ENCODE peak calls at places on chromosomes 1 and 21, in nine cellular contexts. E is GM12865, Z is fibroblast of lung, J is dorsolateral prefrontal cortex, H is AG09319, X is endodermal cell, C is HFF-Myc, B is suprapubic skin, A is Peyer's patch. U is an unnamed sample.

GRCh38 chr1:232534552-232535517 is 95.1 kb downstream of the SIPA1L2 start:
- DNase-seq in Z (no peak), B (no peak), X (no peak), C (no peak), E (no peak), A (no peak), J (no peak), H (no peak), U (no peak)

GRCh38 chr1:228046421-228047182 is 35.9 kb upstream of the ARF1 start:
- DNase-seq in C (no peak), X (no peak), Z (no peak), H (no peak), E (no peak), A (no peak), B (no peak), J (no peak), U (peak)

GRCh38 chr1:64920936-64921589 is 45.3 kb downstream of the JAK1 start:
- DNase-seq in H (no peak), Z (peak), E (no peak), X (no peak), C (no peak), B (no peak), A (no peak), J (no peak), U (no peak)

GRCh38 chr1:92973203-92973907 is 12.1 kb upstream of the DIPK1A start:
- DNase-seq in B (no peak), C (no peak), Z (no peak), H (no peak), J (no peak), X (no peak), E (peak), A (no peak), U (no peak)

GRCh38 chr21:26909972-26910371 is 56.9 kb downstream of the ADAMTS5 start:
- DNase-seq in A (no peak), B (no peak), Z (no peak), E (no peak), J (no peak), X (peak), C (no peak), H (no peak), U (no peak)

GRCh38 chr21:19322360-19322759 is 918.8 kb upstream of the TMPRSS15 start:
- DNase-seq in Z (no peak), A (no peak), J (no peak), C (no peak), H (no peak), E (no peak), B (no peak), X (no peak), U (no peak)

GRCh38 chr1:80375662-80376061 is 1369.1 kb upstream of the ADGRL4 start:
- DNase-seq in E (no peak), X (no peak), Z (peak), J (no peak), A (no peak), B (no peak), C (no peak), H (peak), U (no peak)

GRCh38 chr1:169072945-169073725 is 33.4 kb upstream of the ATP1B1 start:
- DNase-seq in J (no peak), Z (no peak), C (no peak), A (no peak), X (no peak), E (no peak), B (no peak), H (no peak), U (no peak)

GRCh38 chr1:16630661-16631247 is 17.4 kb upstream of the NBPF1 start:
- DNase-seq in X (peak), J (no peak), Z (no peak), B (peak), A (peak), E (no peak), C (no peak), H (no peak), U (peak)

GRCh38 chr1:208043690-208044089 is 132.8 kb upstream of the CD34 start:
- DNase-seq in B (no peak), X (no peak), J (peak), H (no peak), C (no peak), E (no peak), Z (no peak), A (no peak), U (no peak)

GRCh38 chr1:198253668-198254067 is 96.9 kb downstream of the NEK7 start:
- DNase-seq in X (no peak), E (peak), B (no peak), Z (peak), C (no peak), J (no peak), A (no peak), H (no peak), U (no peak)

GRCh38 chr1:185244015-185244747 is 72.9 kb downstream of the IVNS1ABP start:
- DNase-seq in J (no peak), C (peak), H (no peak), E (no peak), X (no peak), B (no peak), Z (peak), A (no peak), U (no peak)

GRCh38 chr1:99659755-99660210 is 13.9 kb downstream of the PALMD start:
- DNase-seq in A (no peak), C (no peak), Z (peak), J (no peak), X (no peak), E (no peak), B (no peak), H (peak), U (no peak)

GRCh38 chr1:91526496-91526895 is 25.8 kb downstream of the CDC7 start:
- DNase-seq in A (no peak), Z (peak), B (no peak), X (no peak), C (peak), H (peak), J (no peak), E (no peak), U (no peak)

GRCh38 chr1:57133686-57134085 is 167.9 kb upstream of the C8B start:
- DNase-seq in E (no peak), C (no peak), J (no peak), A (no peak), X (no peak), Z (peak), B (no peak), H (no peak), U (no peak)

GRCh38 chr1:231523816-231524215 is 4.7 kb upstream of the TSNAX start:
- DNase-seq in Z (no peak), A (no peak), E (no peak), B (no peak), J (no peak), C (no peak), H (no peak), X (no peak), U (no peak)

GRCh38 chr1:32447469-32448185 is 17.2 kb upstream of the ZBTB8B start:
- DNase-seq in C (no peak), B (no peak), A (no peak), H (no peak), J (no peak), X (peak), E (no peak), Z (peak), U (no peak)

GRCh38 chr1:109312978-109313775 is 6.4 kb upstream of the MYBPHL start:
- DNase-seq in C (no peak), Z (no peak), B (peak), E (no peak), X (peak), H (no peak), A (no peak), J (peak), U (no peak)

GRCh38 chr21:32940079-32941014 is 85.4 kb upstream of the OLIG2 start:
- DNase-seq in H (peak), A (peak), J (peak), C (no peak), Z (peak), X (peak), E (peak), B (peak), U (no peak)

GRCh38 chr1:212635141-212635601 is 26.6 kb downstream of the ATF3 start:
- DNase-seq in J (no peak), C (no peak), A (no peak), H (no peak), B (peak), E (peak), X (no peak), Z (peak), U (no peak)

GRCh38 chr1:209323743-209324142 is 259.8 kb upstream of the CAMK1G start:
- DNase-seq in C (no peak), A (no peak), Z (no peak), B (no peak), E (no peak), H (no peak), J (no peak), X (no peak), U (no peak)

GRCh38 chr1:154772611-154773515 is 97.2 kb downstream of the KCNN3 start:
- DNase-seq in C (no peak), J (no peak), Z (no peak), B (peak), E (no peak), X (peak), A (no peak), H (no peak), U (no peak)

GRCh38 chr1:230572121-230573083 is 69.9 kb upstream of the COG2 start:
- DNase-seq in J (no peak), X (peak), B (no peak), Z (no peak), H (no peak), C (no peak), A (no peak), E (no peak), U (no peak)

GRCh38 chr1:80656011-80656627 is 1144.6 kb upstream of the ADGRL2 start:
- DNase-seq in H (no peak), B (no peak), A (no peak), Z (peak), J (no peak), C (no peak), E (peak), X (peak), U (no peak)

GRCh38 chr1:51642739-51643142 is 25.8 kb downstream of the OSBPL9 start:
- DNase-seq in X (no peak), Z (peak), A (no peak), H (peak), C (peak), B (no peak), J (no peak), E (no peak), U (no peak)

GRCh38 chr21:27359141-27359540 is 392.3 kb upstream of the ADAMTS5 start:
- DNase-seq in E (no peak), X (no peak), C (peak), J (no peak), H (peak), A (no peak), Z (peak), B (no peak), U (no peak)

GRCh38 chr1:14724234-14724633 is 125.7 kb downstream of the KAZN start:
- DNase-seq in C (no peak), X (no peak), Z (peak), J (no peak), A (no peak), B (no peak), E (no peak), H (no peak), U (no peak)

GRCh38 chr1:90729484-90730246 is 12.6 kb upstream of the BARHL2 start:
- DNase-seq in Z (no peak), E (no peak), J (no peak), C (no peak), H (no peak), A (no peak), B (no peak), X (peak), U (no peak)

GRCh38 chr1:200739499-200740290 is 1.0 kb downstream of the CAMSAP2 start:
- DNase-seq in A (no peak), B (no peak), H (peak), X (no peak), Z (peak), C (no peak), E (no peak), J (no peak), U (no peak)

DNA sequence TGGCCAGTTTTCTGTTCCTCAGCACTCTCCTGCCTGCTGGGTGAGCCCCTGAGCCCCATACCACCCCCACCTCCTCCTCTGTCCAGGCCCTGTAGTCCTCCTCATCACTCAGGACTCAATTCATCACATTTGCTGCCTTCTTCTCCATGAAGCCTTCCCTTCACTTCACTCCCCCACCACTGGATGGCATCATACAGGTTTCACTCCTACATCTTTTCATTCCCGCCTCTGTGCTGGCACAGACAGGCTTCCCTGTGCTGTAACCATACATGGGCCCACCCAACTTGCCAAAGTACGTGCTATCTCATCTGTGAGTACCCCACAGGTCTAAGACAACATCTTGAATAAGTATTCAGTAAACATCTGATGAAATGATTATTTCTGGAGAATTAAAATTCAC is 56.9 kb downstream of the SLC45A1 start:
- DNase-seq in Z (peak), H (no peak), A (no peak), B (no peak), X (peak), C (no peak), J (no peak), E (peak), U (no peak)
- TF ChIP-seq CTCF in Z (peak), H (peak), A (peak), B (no peak), X (peak), C (peak), J (no peak), E (peak), U (peak)

DNA sequence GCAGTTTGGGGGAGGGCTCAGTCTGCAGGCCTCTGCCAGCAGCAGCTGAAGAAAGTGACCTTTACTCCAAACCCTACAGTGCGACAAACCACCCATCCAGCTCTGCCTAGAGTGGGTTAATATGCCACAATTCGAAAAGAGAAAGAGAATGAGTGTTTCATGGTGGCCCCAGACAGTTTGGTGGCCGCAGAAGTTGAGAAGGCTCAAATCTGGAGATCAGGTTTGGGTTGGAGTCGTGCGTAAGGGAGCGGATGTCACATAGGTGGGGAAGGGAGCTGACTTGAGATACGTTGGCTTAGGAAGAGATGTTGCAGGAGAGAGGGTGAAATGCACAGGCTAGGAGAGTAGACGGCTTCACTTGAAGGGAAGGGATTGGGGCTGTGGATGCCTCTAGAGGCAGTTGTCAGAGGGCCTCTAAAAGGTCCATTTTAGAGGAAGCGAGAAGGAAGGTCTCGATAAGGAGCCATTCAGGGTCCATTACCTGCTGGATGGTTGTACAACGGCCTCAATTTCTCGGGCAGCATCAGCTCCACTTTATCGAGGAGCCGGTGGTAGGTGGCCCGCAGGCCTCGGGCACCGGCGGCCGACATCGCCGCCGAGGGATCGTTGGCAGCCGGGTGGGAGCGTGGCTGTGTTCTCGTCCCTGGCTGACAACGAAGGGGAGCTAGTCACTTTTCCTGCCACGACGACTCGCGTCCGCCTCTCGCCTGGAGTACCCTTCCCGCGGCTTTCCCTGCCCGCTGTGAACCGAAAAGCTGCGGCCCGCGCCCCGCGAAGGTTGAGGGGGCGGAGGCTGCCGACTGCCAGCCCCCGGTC is 1.0 kb upstream of the DCAF6 start:
- DNase-seq in C (no peak), B (no peak), A (no peak), J (no peak), E (peak), X (peak), Z (peak), H (no peak), U (no peak)
- TF ChIP-seq CTCF in C (no peak), B (no peak), A (no peak), J (no peak), E (no peak), X (no peak), Z (peak), H (no peak), U (no peak)

DNA sequence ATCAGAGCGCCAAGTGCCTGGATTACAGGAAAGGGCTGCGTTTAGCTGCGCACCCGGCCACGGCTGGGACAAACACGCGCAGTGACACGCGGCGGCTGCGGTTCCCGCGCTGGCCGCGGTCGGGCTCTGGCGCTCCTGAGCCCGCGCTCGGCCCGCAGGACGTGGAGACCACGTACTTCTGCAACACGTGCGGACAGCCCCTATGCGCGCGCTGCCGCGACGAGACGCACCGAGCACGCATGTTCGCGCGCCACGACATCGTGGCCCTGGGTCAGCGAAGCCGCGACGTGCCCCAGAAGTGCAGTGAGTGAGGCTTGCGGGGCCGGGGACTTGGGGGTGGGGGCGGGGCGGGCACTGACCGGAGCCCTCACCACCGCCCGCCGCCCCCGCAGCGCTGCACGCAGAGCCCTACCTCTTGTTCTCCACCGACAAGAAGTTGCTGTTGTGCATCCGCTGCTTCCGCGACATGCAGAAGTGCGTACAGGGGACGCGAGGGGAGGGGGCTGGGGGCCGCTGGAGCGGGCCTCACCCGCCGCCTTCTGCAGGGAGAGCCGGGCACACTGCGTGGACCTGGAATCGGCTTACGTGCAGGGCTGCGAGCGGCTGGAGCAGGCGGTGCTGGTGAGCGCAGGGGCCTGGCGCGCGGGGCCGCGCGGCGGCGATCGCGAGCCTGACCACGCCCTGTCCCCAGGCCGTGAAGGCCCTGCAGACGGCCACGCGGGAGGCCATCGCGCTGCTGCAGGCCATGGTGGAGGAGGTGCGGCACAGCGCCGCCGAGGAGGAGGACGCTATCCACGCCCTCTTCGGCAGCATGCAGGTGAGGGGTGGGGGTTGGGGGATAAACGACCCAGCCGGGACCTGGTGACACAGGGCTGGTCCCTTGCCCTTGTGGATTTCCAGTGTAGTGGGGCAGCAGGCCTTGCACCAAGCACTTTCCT is 3.1 kb downstream of the RNF207 start:
- DNase-seq in H (no peak), J (peak), Z (peak), B (no peak), E (peak), X (peak), C (no peak), A (no peak), U (no peak)
- TF ChIP-seq CTCF in H (peak), J (peak), Z (peak), B (peak), E (peak), X (peak), C (peak), A (peak), U (peak)

DNA sequence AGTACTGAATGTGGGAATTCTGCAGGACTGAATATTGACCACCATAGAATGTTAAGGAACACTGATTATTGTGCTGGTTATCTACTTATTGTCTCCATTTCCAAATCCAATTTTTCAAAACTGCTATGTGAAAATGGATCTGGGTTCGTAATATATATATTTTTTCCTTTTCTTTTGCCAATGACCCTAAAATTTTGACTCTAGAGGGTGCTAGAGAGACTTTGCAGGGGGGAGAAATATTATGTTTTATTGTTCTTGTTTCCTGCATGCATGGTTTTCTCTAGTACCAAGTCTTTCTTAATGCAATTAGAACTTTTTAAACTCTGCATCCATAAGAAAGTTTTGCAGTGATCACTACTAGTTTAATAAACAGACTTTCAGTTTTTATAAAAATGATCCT is 1256.9 kb downstream of the BRINP3 start:
- DNase-seq in B (no peak), X (no peak), J (no peak), H (no peak), A (no peak), C (no peak), E (no peak), Z (no peak), U (no peak)
- TF ChIP-seq CTCF in B (no peak), X (peak), J (no peak), H (no peak), A (no peak), C (no peak), E (peak), Z (peak), U (peak)

GRCh38 chr1:39572379-39573096 is 4.1 kb downstream of the PABPC4 start:
- DNase-seq in C (no peak), X (no peak), H (no peak), B (no peak), A (no peak), E (no peak), J (no peak), Z (no peak), U (no peak)

GRCh38 chr1:39568208-39568607 is 8.4 kb downstream of the PABPC4 start:
- DNase-seq in B (no peak), Z (no peak), E (no peak), J (no peak), C (no peak), H (no peak), X (no peak), A (no peak), U (no peak)

GRCh38 chr1:39569034-39569433 is 7.6 kb downstream of the PABPC4 start:
- DNase-seq in B (no peak), A (no peak), J (no peak), E (no peak), Z (no peak), X (peak), H (no peak), C (no peak), U (no peak)

GRCh38 chr1:39571178-39571483 is 5.5 kb downstream of the PABPC4 start:
- DNase-seq in A (no peak), H (no peak), E (no peak), J (no peak), C (no peak), Z (no peak), B (no peak), X (no peak), U (no peak)

DNA sequence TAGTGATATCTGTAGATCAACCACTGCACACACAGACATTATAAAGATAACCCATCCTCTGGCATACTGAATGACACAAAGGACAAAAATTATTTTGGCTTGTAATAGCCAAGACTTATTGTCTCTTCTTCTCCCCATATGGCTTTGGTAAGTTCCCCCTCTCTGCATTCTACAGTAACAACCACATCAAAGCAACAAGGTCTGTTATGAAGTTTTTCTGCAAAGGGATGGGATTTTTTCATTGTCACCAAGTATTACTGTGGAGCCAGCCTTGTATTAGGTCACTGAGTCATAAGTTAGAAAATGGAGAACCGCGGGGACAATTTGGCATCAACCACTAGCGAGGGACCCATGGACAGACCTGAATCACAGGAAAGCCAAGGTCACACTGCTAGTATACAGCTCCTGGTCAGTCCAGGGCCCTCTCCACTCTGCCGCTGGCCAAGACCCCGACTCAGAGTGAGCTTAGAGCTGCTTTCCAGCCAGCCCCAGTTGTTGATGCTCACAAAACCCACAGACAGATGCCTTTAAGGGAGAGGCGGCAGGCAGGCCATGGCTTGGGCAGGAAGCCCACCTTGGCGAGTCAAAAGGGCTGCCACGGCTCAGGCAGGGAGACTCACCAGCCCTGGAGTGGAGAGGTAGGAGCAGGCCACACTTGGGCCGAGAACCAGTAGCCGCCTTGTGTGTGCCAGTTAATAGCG is 6.0 kb downstream of the PABPC4 start:
- DNase-seq in B (no peak), A (no peak), J (no peak), H (no peak), C (no peak), Z (no peak), E (no peak), X (no peak), U (no peak)
- TF ChIP-seq CTCF in B (no peak), A (no peak), J (no peak), H (no peak), C (no peak), Z (no peak), E (no peak), X (no peak), U (no peak)

U was measured in osteocyte.